ENCODE peak calls at places on chromosome 9, in six cellular contexts. R is endothelial cell, Q is fibroblast of lung, J is tibial artery, T is HFFc6, P is IMR-90. S is an unnamed sample.
A peak's percentile ranks its signal among the peaks of the same experiment; 100 is the strongest.

GRCh38 chr9:126435626-126436025 is 109.0 kb downstream of the MVB12B start:
- DNase-seq in R (no peak), Q (no peak), J (no peak), T (no peak), P (no peak), S (no peak)

GRCh38 chr9:20408513-20408912 is 213.8 kb downstream of the MLLT3 start:
- DNase-seq in R (no peak), Q (no peak), J (no peak), T (no peak), P (no peak), S (no peak)

GRCh38 chr9:118271936-118272335 is 567.7 kb downstream of the TLR4 start:
- DNase-seq in R (no peak), Q (peak; percentile 29), J (no peak), T (no peak), P (no peak), S (no peak)

GRCh38 chr9:79809931-79810330 is 238.2 kb downstream of the TLE4 start:
- DNase-seq in R (no peak), Q (peak; percentile 95), J (no peak), T (peak; percentile 83), P (peak; percentile 90), S (no peak)

GRCh38 chr9:68775003-68775730 is 70.1 kb downstream of the PIP5K1B start:
- DNase-seq in R (no peak), Q (no peak), J (no peak), T (peak; percentile 47), P (peak; percentile 41), S (no peak)

GRCh38 chr9:93595861-93596365 is 19.5 kb downstream of the PHF2 start:
- DNase-seq in R (no peak), Q (no peak), J (no peak), T (no peak), P (no peak), S (no peak)

GRCh38 chr9:98504883-98505282 is 203.9 kb downstream of the GABBR2 start:
- DNase-seq in R (no peak), Q (no peak), J (no peak), T (no peak), P (no peak), S (no peak)

GRCh38 chr9:90010793-90011192 is 406.0 kb downstream of the GADD45G start:
- DNase-seq in R (no peak), Q (no peak), J (no peak), T (no peak), P (no peak), S (no peak)

GRCh38 chr9:20492772-20493171 is 129.5 kb downstream of the MLLT3 start:
- DNase-seq in R (no peak), Q (no peak), J (no peak), T (no peak), P (no peak), S (no peak)

GRCh38 chr9:78472111-78472510 is 175.2 kb downstream of the PSAT1 start:
- DNase-seq in R (no peak), Q (peak; percentile 36), J (no peak), T (no peak), P (no peak), S (no peak)

GRCh38 chr9:122900791-122901190 is 4.4 kb downstream of the RC3H2 start:
- DNase-seq in R (no peak), Q (peak; percentile 41), J (no peak), T (no peak), P (peak; percentile 43), S (no peak)

GRCh38 chr9:117191504-117192375 is 223.1 kb downstream of the ASTN2 start:
- DNase-seq in R (no peak), Q (no peak), J (no peak), T (no peak), P (no peak), S (no peak)

GRCh38 chr9:72575673-72576072 is 54.3 kb downstream of the TMC1 start:
- DNase-seq in R (no peak), Q (no peak), J (no peak), T (no peak), P (no peak), S (no peak)

GRCh38 chr9:79880626-79881025 is 308.9 kb downstream of the TLE4 start:
- DNase-seq in R (no peak), Q (no peak), J (no peak), T (no peak), P (no peak), S (no peak)

GRCh38 chr9:76856016-76856415 is 49.9 kb downstream of the PRUNE2 start:
- DNase-seq in R (no peak), Q (no peak), J (no peak), T (no peak), P (no peak), S (no peak)

GRCh38 chr9:81462759-81463158 is 226.6 kb downstream of the TLE1 start:
- DNase-seq in R (no peak), Q (peak; percentile 39), J (no peak), T (no peak), P (no peak), S (no peak)

GRCh38 chr9:81470864-81471263 is 218.5 kb downstream of the TLE1 start:
- DNase-seq in R (no peak), Q (no peak), J (no peak), T (no peak), P (no peak), S (no peak)

GRCh38 chr9:81461196-81461595 is 228.2 kb downstream of the TLE1 start:
- DNase-seq in R (no peak), Q (peak; percentile 84), J (no peak), T (no peak), P (peak; percentile 62), S (no peak)

GRCh38 chr9:81468084-81468595 is 221.2 kb downstream of the TLE1 start:
- DNase-seq in R (no peak), Q (no peak), J (no peak), T (no peak), P (no peak), S (no peak)

DNA sequence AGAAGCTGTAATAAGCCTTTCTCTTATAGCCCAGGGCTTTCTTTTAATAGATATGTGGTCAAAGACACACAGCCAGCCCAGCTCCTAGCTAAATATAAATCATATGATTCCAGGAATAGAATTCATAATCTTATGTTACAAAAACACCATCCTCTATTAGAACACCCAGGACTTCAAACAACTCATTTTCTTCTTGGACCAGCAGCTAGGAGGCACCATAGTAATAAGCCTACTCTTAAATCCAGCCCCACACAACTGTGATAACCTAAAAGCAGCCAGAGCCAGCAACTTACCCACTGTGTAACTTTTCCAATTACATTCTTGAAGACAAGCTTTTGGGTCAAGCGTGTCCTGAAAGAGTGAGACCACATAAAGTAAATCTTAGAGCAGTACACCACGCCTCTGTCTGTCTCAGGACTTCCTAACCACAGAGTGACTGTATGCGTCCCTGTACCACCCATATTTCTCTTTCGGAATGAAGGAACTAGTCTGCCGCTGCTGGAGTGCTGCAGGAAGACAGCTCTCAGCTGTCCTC is 223.8 kb downstream of the TLE1 start:
- DNase-seq in R (no peak), Q (peak; percentile 20), J (no peak), T (no peak), P (peak; percentile 25), S (no peak)
- TF ChIP-seq CTCF in R (no peak), Q (peak; percentile 40), J (peak; percentile 9), T (peak; percentile 29), P (peak; percentile 14), S (no peak)

GRCh38 chr9:134272302-134273023 is 53.8 kb upstream of the RXRA start:
- DNase-seq in R (no peak), Q (no peak), J (no peak), T (no peak), P (no peak), S (no peak)

GRCh38 chr9:134276463-134277245 is 49.6 kb upstream of the RXRA start:
- DNase-seq in R (no peak), Q (no peak), J (no peak), T (no peak), P (no peak), S (no peak)

GRCh38 chr9:134278286-134278685 is 48.0 kb upstream of the RXRA start:
- DNase-seq in R (no peak), Q (no peak), J (no peak), T (no peak), P (no peak), S (no peak)

GRCh38 chr9:134273647-134274046 is 52.6 kb upstream of the RXRA start:
- DNase-seq in R (no peak), Q (no peak), J (no peak), T (no peak), P (no peak), S (no peak)

GRCh38 chr9:134275379-134275778 is 50.9 kb upstream of the RXRA start:
- DNase-seq in R (no peak), Q (no peak), J (no peak), T (no peak), P (no peak), S (no peak)
- TF ChIP-seq CTCF in R (no peak), Q (no peak), J (no peak), T (no peak), P (peak; percentile 11), S (no peak)

DNA sequence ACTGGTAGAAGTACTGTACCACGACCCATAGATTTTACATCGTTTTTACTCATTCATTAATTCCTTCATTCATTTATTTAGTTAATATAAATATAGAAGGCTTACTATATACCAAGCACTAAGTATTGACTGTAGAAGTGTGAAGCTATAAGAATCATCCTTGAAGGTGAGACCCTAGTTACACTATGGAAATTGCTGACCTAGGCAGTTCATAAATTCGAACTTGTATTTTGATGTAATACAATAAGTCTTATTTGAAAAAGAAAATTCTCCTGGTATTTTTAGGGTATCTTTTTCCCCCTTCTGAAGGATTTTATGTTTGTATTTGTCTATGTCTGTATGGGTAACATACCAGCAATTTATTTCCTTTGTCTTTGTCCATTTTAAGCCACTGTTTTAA is 220.1 kb upstream of the DMAC1 start:
- DNase-seq in R (no peak), Q (no peak), J (no peak), T (no peak), P (no peak), S (no peak)
- TF ChIP-seq CTCF in R (no peak), Q (no peak), J (no peak), T (no peak), P (no peak), S (no peak)

DNA sequence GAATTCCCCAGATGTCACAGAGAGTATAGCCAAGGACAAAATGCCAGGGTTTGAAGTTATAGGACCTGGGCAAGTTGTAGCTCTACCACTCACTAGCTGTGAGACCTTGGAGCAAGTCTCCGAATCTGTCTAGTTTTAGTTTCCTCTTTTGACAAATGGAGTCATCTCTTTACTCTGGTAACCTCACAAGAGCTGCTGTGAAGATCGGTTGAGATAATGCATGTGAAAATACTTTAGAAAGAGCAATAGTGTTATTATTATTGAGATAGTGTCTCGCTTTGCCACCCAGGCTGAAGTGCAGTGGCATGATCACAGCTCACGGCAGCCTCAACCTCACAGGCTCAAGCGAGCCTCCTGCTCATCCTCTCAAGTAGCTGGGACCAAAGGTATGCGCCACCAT is 117.9 kb upstream of the NR5A1 start:
- DNase-seq in R (no peak), Q (no peak), J (no peak), T (no peak), P (no peak), S (no peak)
- TF ChIP-seq CTCF in R (no peak), Q (no peak), J (no peak), T (no peak), P (no peak), S (no peak)